ENCODE peak calls at places on chromosomes 2 and 18, in five cellular contexts. One of them, this sample, is unnamed.

GRCh38 chr2:11356760-11357159 is 12.3 kb upstream of the ROCK2 start:
- DNase-seq in activated CD4-positive, alpha-beta memory T cell treated with anti-CD3 and anti-CD28 coated beads, Interleukin-2, amount 10 ng/mL, durations not matched to agents 7 days and 5 days: no peak
- DNase-seq in NCI-H345: no peak
- DNase-seq in renal cortical epithelial cell: no peak
- DNase-seq in right lobe of liver: no peak
- DNase-seq in this sample: no peak

GRCh38 chr2:239944706-239945551 is 80.2 kb downstream of the NDUFA10 start:
- DNase-seq in activated CD4-positive, alpha-beta memory T cell treated with anti-CD3 and anti-CD28 coated beads, Interleukin-2, amount 10 ng/mL, durations not matched to agents 7 days and 5 days: peak
- DNase-seq in NCI-H345: no peak
- DNase-seq in renal cortical epithelial cell: no peak
- DNase-seq in right lobe of liver: peak
- DNase-seq in this sample: no peak

GRCh38 chr2:42163444-42164045 is 5.6 kb upstream of the EML4 start:
- DNase-seq in activated CD4-positive, alpha-beta memory T cell treated with anti-CD3 and anti-CD28 coated beads, Interleukin-2, amount 10 ng/mL, durations not matched to agents 7 days and 5 days: no peak
- DNase-seq in NCI-H345: no peak
- DNase-seq in renal cortical epithelial cell: no peak
- DNase-seq in right lobe of liver: no peak
- DNase-seq in this sample: no peak

GRCh38 chr2:132497591-132497990 is 81.0 kb downstream of the GPR39 start:
- DNase-seq in activated CD4-positive, alpha-beta memory T cell treated with anti-CD3 and anti-CD28 coated beads, Interleukin-2, amount 10 ng/mL, durations not matched to agents 7 days and 5 days: no peak
- DNase-seq in NCI-H345: no peak
- DNase-seq in renal cortical epithelial cell: no peak
- DNase-seq in right lobe of liver: no peak
- DNase-seq in this sample: no peak

GRCh38 chr2:42804338-42804737 is 12.0 kb upstream of the HAAO start:
- DNase-seq in activated CD4-positive, alpha-beta memory T cell treated with anti-CD3 and anti-CD28 coated beads, Interleukin-2, amount 10 ng/mL, durations not matched to agents 7 days and 5 days: no peak
- DNase-seq in NCI-H345: no peak
- DNase-seq in renal cortical epithelial cell: no peak
- DNase-seq in right lobe of liver: no peak
- DNase-seq in this sample: no peak

GRCh38 chr2:166375205-166375735 is 474 bp downstream of the SCN9A start:
- DNase-seq in activated CD4-positive, alpha-beta memory T cell treated with anti-CD3 and anti-CD28 coated beads, Interleukin-2, amount 10 ng/mL, durations not matched to agents 7 days and 5 days: no peak
- DNase-seq in NCI-H345: peak
- DNase-seq in renal cortical epithelial cell: peak
- DNase-seq in right lobe of liver: no peak
- DNase-seq in this sample: peak

GRCh38 chr2:43317194-43317593 is 90.8 kb upstream of the ZFP36L2 start:
- DNase-seq in activated CD4-positive, alpha-beta memory T cell treated with anti-CD3 and anti-CD28 coated beads, Interleukin-2, amount 10 ng/mL, durations not matched to agents 7 days and 5 days: no peak
- DNase-seq in NCI-H345: no peak
- DNase-seq in renal cortical epithelial cell: no peak
- DNase-seq in right lobe of liver: no peak
- DNase-seq in this sample: no peak

GRCh38 chr18:75162467-75162866 is 46.5 kb downstream of the PTGR3 start:
- DNase-seq in activated CD4-positive, alpha-beta memory T cell treated with anti-CD3 and anti-CD28 coated beads, Interleukin-2, amount 10 ng/mL, durations not matched to agents 7 days and 5 days: no peak
- DNase-seq in NCI-H345: no peak
- DNase-seq in renal cortical epithelial cell: peak
- DNase-seq in right lobe of liver: no peak
- DNase-seq in this sample: no peak

GRCh38 chr2:237150831-237151230 is 65.1 kb downstream of the COPS8 start:
- DNase-seq in activated CD4-positive, alpha-beta memory T cell treated with anti-CD3 and anti-CD28 coated beads, Interleukin-2, amount 10 ng/mL, durations not matched to agents 7 days and 5 days: no peak
- DNase-seq in NCI-H345: peak
- DNase-seq in renal cortical epithelial cell: no peak
- DNase-seq in right lobe of liver: no peak
- DNase-seq in this sample: no peak

GRCh38 chr2:219570194-219570923 is 980 bp downstream of the OBSL1 start:
- DNase-seq in activated CD4-positive, alpha-beta memory T cell treated with anti-CD3 and anti-CD28 coated beads, Interleukin-2, amount 10 ng/mL, durations not matched to agents 7 days and 5 days: no peak
- DNase-seq in NCI-H345: no peak
- DNase-seq in renal cortical epithelial cell: no peak
- DNase-seq in right lobe of liver: no peak
- DNase-seq in this sample: peak

GRCh38 chr18:63101811-63102210 is 217.8 kb downstream of the BCL2 start:
- DNase-seq in activated CD4-positive, alpha-beta memory T cell treated with anti-CD3 and anti-CD28 coated beads, Interleukin-2, amount 10 ng/mL, durations not matched to agents 7 days and 5 days: no peak
- DNase-seq in NCI-H345: no peak
- DNase-seq in renal cortical epithelial cell: no peak
- DNase-seq in right lobe of liver: no peak
- DNase-seq in this sample: no peak

GRCh38 chr2:11697103-11697871 is 27.3 kb upstream of the NTSR2 start:
- DNase-seq in activated CD4-positive, alpha-beta memory T cell treated with anti-CD3 and anti-CD28 coated beads, Interleukin-2, amount 10 ng/mL, durations not matched to agents 7 days and 5 days: no peak
- DNase-seq in NCI-H345: no peak
- DNase-seq in renal cortical epithelial cell: peak
- DNase-seq in right lobe of liver: no peak
- DNase-seq in this sample: no peak

GRCh38 chr18:79781331-79781941 is 16.3 kb upstream of the KCNG2 start:
- DNase-seq in activated CD4-positive, alpha-beta memory T cell treated with anti-CD3 and anti-CD28 coated beads, Interleukin-2, amount 10 ng/mL, durations not matched to agents 7 days and 5 days: no peak
- DNase-seq in NCI-H345: no peak
- DNase-seq in renal cortical epithelial cell: no peak
- DNase-seq in right lobe of liver: no peak
- DNase-seq in this sample: no peak

GRCh38 chr2:112811276-112811831 is 25.2 kb downstream of the IL1B start:
- DNase-seq in activated CD4-positive, alpha-beta memory T cell treated with anti-CD3 and anti-CD28 coated beads, Interleukin-2, amount 10 ng/mL, durations not matched to agents 7 days and 5 days: no peak
- DNase-seq in NCI-H345: no peak
- DNase-seq in renal cortical epithelial cell: no peak
- DNase-seq in right lobe of liver: no peak
- DNase-seq in this sample: no peak

GRCh38 chr18:46536215-46536874 is 120.7 kb downstream of the LOXHD1 start:
- DNase-seq in activated CD4-positive, alpha-beta memory T cell treated with anti-CD3 and anti-CD28 coated beads, Interleukin-2, amount 10 ng/mL, durations not matched to agents 7 days and 5 days: no peak
- DNase-seq in NCI-H345: no peak
- DNase-seq in renal cortical epithelial cell: peak
- DNase-seq in right lobe of liver: no peak
- DNase-seq in this sample: peak

GRCh38 chr2:61255580-61256437 is 93.8 kb downstream of the C2orf74 start:
- DNase-seq in activated CD4-positive, alpha-beta memory T cell treated with anti-CD3 and anti-CD28 coated beads, Interleukin-2, amount 10 ng/mL, durations not matched to agents 7 days and 5 days: no peak
- DNase-seq in NCI-H345: no peak
- DNase-seq in renal cortical epithelial cell: peak
- DNase-seq in right lobe of liver: no peak
- DNase-seq in this sample: peak

GRCh38 chr18:32771871-32772499 is 838 bp downstream of the KLHL14 start:
- DNase-seq in activated CD4-positive, alpha-beta memory T cell treated with anti-CD3 and anti-CD28 coated beads, Interleukin-2, amount 10 ng/mL, durations not matched to agents 7 days and 5 days: no peak
- DNase-seq in NCI-H345: peak
- DNase-seq in renal cortical epithelial cell: no peak
- DNase-seq in right lobe of liver: no peak
- DNase-seq in this sample: peak

GRCh38 chr2:144261966-144262365 is 258.0 kb downstream of the ZEB2 start:
- DNase-seq in activated CD4-positive, alpha-beta memory T cell treated with anti-CD3 and anti-CD28 coated beads, Interleukin-2, amount 10 ng/mL, durations not matched to agents 7 days and 5 days: no peak
- DNase-seq in NCI-H345: no peak
- DNase-seq in renal cortical epithelial cell: no peak
- DNase-seq in right lobe of liver: no peak
- DNase-seq in this sample: no peak

GRCh38 chr18:62710417-62710816 is 4.9 kb upstream of the PHLPP1 start:
- DNase-seq in activated CD4-positive, alpha-beta memory T cell treated with anti-CD3 and anti-CD28 coated beads, Interleukin-2, amount 10 ng/mL, durations not matched to agents 7 days and 5 days: no peak
- DNase-seq in NCI-H345: peak
- DNase-seq in renal cortical epithelial cell: no peak
- DNase-seq in right lobe of liver: no peak
- DNase-seq in this sample: no peak

GRCh38 chr2:180559766-180560165 is 420.6 kb upstream of the UBE2E3 start:
- DNase-seq in activated CD4-positive, alpha-beta memory T cell treated with anti-CD3 and anti-CD28 coated beads, Interleukin-2, amount 10 ng/mL, durations not matched to agents 7 days and 5 days: no peak
- DNase-seq in NCI-H345: no peak
- DNase-seq in renal cortical epithelial cell: peak
- DNase-seq in right lobe of liver: no peak
- DNase-seq in this sample: no peak

GRCh38 chr2:227477291-227477690 is 5.3 kb downstream of the AGFG1 start:
- DNase-seq in activated CD4-positive, alpha-beta memory T cell treated with anti-CD3 and anti-CD28 coated beads, Interleukin-2, amount 10 ng/mL, durations not matched to agents 7 days and 5 days: no peak
- DNase-seq in NCI-H345: no peak
- DNase-seq in renal cortical epithelial cell: no peak
- DNase-seq in right lobe of liver: no peak
- DNase-seq in this sample: no peak

GRCh38 chr2:230455005-230455684 is 39.1 kb downstream of the SP100 start:
- DNase-seq in activated CD4-positive, alpha-beta memory T cell treated with anti-CD3 and anti-CD28 coated beads, Interleukin-2, amount 10 ng/mL, durations not matched to agents 7 days and 5 days: no peak
- DNase-seq in NCI-H345: no peak
- DNase-seq in renal cortical epithelial cell: no peak
- DNase-seq in right lobe of liver: no peak
- DNase-seq in this sample: no peak

GRCh38 chr2:13996527-13996926 is 636.0 kb upstream of the LRATD1 start:
- DNase-seq in activated CD4-positive, alpha-beta memory T cell treated with anti-CD3 and anti-CD28 coated beads, Interleukin-2, amount 10 ng/mL, durations not matched to agents 7 days and 5 days: no peak
- DNase-seq in NCI-H345: no peak
- DNase-seq in renal cortical epithelial cell: no peak
- DNase-seq in right lobe of liver: no peak
- DNase-seq in this sample: no peak

GRCh38 chr18:36095936-36096519 is 28.7 kb upstream of the RPRD1A start:
- DNase-seq in activated CD4-positive, alpha-beta memory T cell treated with anti-CD3 and anti-CD28 coated beads, Interleukin-2, amount 10 ng/mL, durations not matched to agents 7 days and 5 days: no peak
- DNase-seq in NCI-H345: peak
- DNase-seq in renal cortical epithelial cell: peak
- DNase-seq in right lobe of liver: no peak
- DNase-seq in this sample: peak

GRCh38 chr2:162490052-162490717 is 146.3 kb downstream of the GCA start:
- DNase-seq in activated CD4-positive, alpha-beta memory T cell treated with anti-CD3 and anti-CD28 coated beads, Interleukin-2, amount 10 ng/mL, durations not matched to agents 7 days and 5 days: no peak
- DNase-seq in NCI-H345: no peak
- DNase-seq in renal cortical epithelial cell: no peak
- DNase-seq in right lobe of liver: no peak
- DNase-seq in this sample: peak

GRCh38 chr18:73156117-73156516 is 288.3 kb upstream of the NETO1 start:
- DNase-seq in activated CD4-positive, alpha-beta memory T cell treated with anti-CD3 and anti-CD28 coated beads, Interleukin-2, amount 10 ng/mL, durations not matched to agents 7 days and 5 days: no peak
- DNase-seq in NCI-H345: no peak
- DNase-seq in renal cortical epithelial cell: no peak
- DNase-seq in right lobe of liver: no peak
- DNase-seq in this sample: no peak

GRCh38 chr2:50346104-50346503 is 685.8 kb downstream of the NRXN1 start:
- DNase-seq in activated CD4-positive, alpha-beta memory T cell treated with anti-CD3 and anti-CD28 coated beads, Interleukin-2, amount 10 ng/mL, durations not matched to agents 7 days and 5 days: no peak
- DNase-seq in NCI-H345: no peak
- DNase-seq in renal cortical epithelial cell: no peak
- DNase-seq in right lobe of liver: no peak
- DNase-seq in this sample: no peak

GRCh38 chr2:213162515-213163118 is 11.2 kb upstream of the IKZF2 start:
- DNase-seq in activated CD4-positive, alpha-beta memory T cell treated with anti-CD3 and anti-CD28 coated beads, Interleukin-2, amount 10 ng/mL, durations not matched to agents 7 days and 5 days: no peak
- DNase-seq in NCI-H345: no peak
- DNase-seq in renal cortical epithelial cell: no peak
- DNase-seq in right lobe of liver: no peak
- DNase-seq in this sample: no peak

GRCh38 chr2:81658227-81658626 is 1353.7 kb upstream of the LRRTM1 start:
- DNase-seq in activated CD4-positive, alpha-beta memory T cell treated with anti-CD3 and anti-CD28 coated beads, Interleukin-2, amount 10 ng/mL, durations not matched to agents 7 days and 5 days: no peak
- DNase-seq in NCI-H345: no peak
- DNase-seq in renal cortical epithelial cell: peak
- DNase-seq in right lobe of liver: no peak
- DNase-seq in this sample: peak

GRCh38 chr2:190663348-190663747 is 14.5 kb downstream of the NAB1 start:
- DNase-seq in activated CD4-positive, alpha-beta memory T cell treated with anti-CD3 and anti-CD28 coated beads, Interleukin-2, amount 10 ng/mL, durations not matched to agents 7 days and 5 days: no peak
- DNase-seq in NCI-H345: no peak
- DNase-seq in renal cortical epithelial cell: no peak
- DNase-seq in right lobe of liver: no peak
- DNase-seq in this sample: no peak

GRCh38 chr2:235527806-235528480 is 34.1 kb downstream of the AGAP1 start:
- DNase-seq in activated CD4-positive, alpha-beta memory T cell treated with anti-CD3 and anti-CD28 coated beads, Interleukin-2, amount 10 ng/mL, durations not matched to agents 7 days and 5 days: no peak
- DNase-seq in NCI-H345: no peak
- DNase-seq in renal cortical epithelial cell: no peak
- DNase-seq in right lobe of liver: no peak
- DNase-seq in this sample: no peak

GRCh38 chr2:192544371-192544955 is 349.7 kb upstream of the TMEFF2 start:
- DNase-seq in activated CD4-positive, alpha-beta memory T cell treated with anti-CD3 and anti-CD28 coated beads, Interleukin-2, amount 10 ng/mL, durations not matched to agents 7 days and 5 days: no peak
- DNase-seq in NCI-H345: no peak
- DNase-seq in renal cortical epithelial cell: no peak
- DNase-seq in right lobe of liver: no peak
- DNase-seq in this sample: no peak

GRCh38 chr18:79680100-79680879 is 687 bp downstream of the CTDP1 start:
- DNase-seq in activated CD4-positive, alpha-beta memory T cell treated with anti-CD3 and anti-CD28 coated beads, Interleukin-2, amount 10 ng/mL, durations not matched to agents 7 days and 5 days: peak
- DNase-seq in NCI-H345: peak
- DNase-seq in renal cortical epithelial cell: peak
- DNase-seq in right lobe of liver: peak
- DNase-seq in this sample: peak

GRCh38 chr2:10517351-10518043 is 69.4 kb upstream of the ODC1 start:
- DNase-seq in activated CD4-positive, alpha-beta memory T cell treated with anti-CD3 and anti-CD28 coated beads, Interleukin-2, amount 10 ng/mL, durations not matched to agents 7 days and 5 days: no peak
- DNase-seq in NCI-H345: no peak
- DNase-seq in renal cortical epithelial cell: no peak
- DNase-seq in right lobe of liver: no peak
- DNase-seq in this sample: no peak

GRCh38 chr2:6053711-6054393 is 361.7 kb downstream of the SOX11 start:
- DNase-seq in activated CD4-positive, alpha-beta memory T cell treated with anti-CD3 and anti-CD28 coated beads, Interleukin-2, amount 10 ng/mL, durations not matched to agents 7 days and 5 days: no peak
- DNase-seq in NCI-H345: peak
- DNase-seq in renal cortical epithelial cell: no peak
- DNase-seq in right lobe of liver: no peak
- DNase-seq in this sample: peak

GRCh38 chr2:27655155-27655951 is 8.1 kb downstream of the SUPT7L start:
- DNase-seq in activated CD4-positive, alpha-beta memory T cell treated with anti-CD3 and anti-CD28 coated beads, Interleukin-2, amount 10 ng/mL, durations not matched to agents 7 days and 5 days: no peak
- DNase-seq in NCI-H345: peak
- DNase-seq in renal cortical epithelial cell: peak
- DNase-seq in right lobe of liver: no peak
- DNase-seq in this sample: no peak

This sample was measured in DMS53.